ENCODE peak calls at places on chromosomes 3 and 15, in six cellular contexts. C is esophagus squamous epithelium, V is GM04504, G is Caki2, F is ovary, S is cardiac fibroblast. U is an unnamed sample.

GRCh38 chr15:78810377-78811123 is 714 bp downstream of the ADAMTS7 start:
- DNase-seq in C (no peak), V (no peak), G (no peak), F (peak), S (peak), U (no peak)

GRCh38 chr3:11136871-11137626 is 17.2 kb upstream of the HRH1 start:
- DNase-seq in C (no peak), V (peak), G (peak), F (peak), S (peak), U (peak)

GRCh38 chr15:73983211-73983727 is 8.8 kb downstream of the STOML1 start:
- DNase-seq in C (no peak), V (peak), G (peak), F (peak), S (peak), U (no peak)

GRCh38 chr15:41562258-41562657 is 3.2 kb downstream of the TYRO3 start:
- DNase-seq in C (no peak), V (no peak), G (no peak), F (no peak), S (no peak), U (no peak)

GRCh38 chr3:152026033-152026556 is 152.7 kb downstream of the SUCNR1 start:
- DNase-seq in C (no peak), V (peak), G (peak), F (no peak), S (peak), U (peak)

GRCh38 chr15:56732135-56732880 is 1.0 kb downstream of the ZNF280D start:
- DNase-seq in C (no peak), V (no peak), G (no peak), F (no peak), S (peak), U (peak)

GRCh38 chr3:101758224-101758623 is 20.8 kb upstream of the NXPE3 start:
- DNase-seq in C (no peak), V (no peak), G (no peak), F (no peak), S (no peak), U (no peak)

GRCh38 chr3:46097691-46098241 is 70.5 kb upstream of the XCR1 start:
- DNase-seq in C (no peak), V (no peak), G (no peak), F (no peak), S (peak), U (no peak)

GRCh38 chr15:36407647-36408046 is 171.8 kb upstream of the CDIN1 start:
- DNase-seq in C (no peak), V (peak), G (peak), F (no peak), S (peak), U (no peak)

GRCh38 chr3:95048564-95048963 is 985.7 kb downstream of the NSUN3 start:
- DNase-seq in C (no peak), V (no peak), G (no peak), F (no peak), S (no peak), U (no peak)

GRCh38 chr3:12484983-12485327 is 675 bp downstream of the TSEN2 start:
- DNase-seq in C (no peak), V (no peak), G (no peak), F (no peak), S (no peak), U (no peak)

GRCh38 chr15:94480289-94480834 is 249.0 kb downstream of the MCTP2 start:
- DNase-seq in C (no peak), V (no peak), G (no peak), F (no peak), S (no peak), U (no peak)

GRCh38 chr3:124999317-124999716 is 56.5 kb downstream of the HEG1 start:
- DNase-seq in C (no peak), V (no peak), G (no peak), F (no peak), S (no peak), U (no peak)

GRCh38 chr15:47688573-47689086 is 28.7 kb upstream of the SEMA6D start:
- DNase-seq in C (no peak), V (peak), G (no peak), F (no peak), S (peak), U (no peak)

GRCh38 chr3:66797916-66798560 is 200.1 kb upstream of the KBTBD8 start:
- DNase-seq in C (no peak), V (peak), G (no peak), F (no peak), S (peak), U (no peak)

GRCh38 chr3:186530415-186530814 is 13.8 kb downstream of the CRYGS start:
- DNase-seq in C (no peak), V (no peak), G (no peak), F (no peak), S (no peak), U (no peak)

GRCh38 chr15:73926191-73927002 is at the start of gene LOXL1:
- DNase-seq in C (no peak), V (peak), G (peak), F (peak), S (peak), U (no peak)

GRCh38 chr3:182794806-182795369 is 1.6 kb downstream of the ATP11B start:
- DNase-seq in C (no peak), V (no peak), G (peak), F (no peak), S (peak), U (no peak)

GRCh38 chr15:61660579-61660978 is 399.7 kb downstream of the VPS13C start:
- DNase-seq in C (no peak), V (peak), G (no peak), F (no peak), S (peak), U (no peak)

GRCh38 chr15:90031231-90031791 is 30.2 kb downstream of the ZNF710 start:
- DNase-seq in C (no peak), V (peak), G (no peak), F (no peak), S (peak), U (peak)

GRCh38 chr3:25836579-25836978 is 46.7 kb downstream of the OXSM start:
- DNase-seq in C (no peak), V (no peak), G (no peak), F (no peak), S (no peak), U (no peak)

GRCh38 chr3:185322111-185322510 is 40.8 kb upstream of the MAP3K13 start:
- DNase-seq in C (no peak), V (no peak), G (no peak), F (no peak), S (no peak), U (no peak)

GRCh38 chr3:176505878-176506621 is 691.2 kb downstream of the TBL1XR1 start:
- DNase-seq in C (no peak), V (no peak), G (no peak), F (no peak), S (no peak), U (peak)

GRCh38 chr15:76973362-76973743 is 21.6 kb upstream of the PSTPIP1 start:
- DNase-seq in C (no peak), V (no peak), G (no peak), F (no peak), S (peak), U (peak)

GRCh38 chr3:127547761-127548605 is 42.5 kb downstream of the TPRA1 start:
- DNase-seq in C (no peak), V (peak), G (peak), F (peak), S (peak), U (peak)

GRCh38 chr15:38391186-38391585 is 62.7 kb upstream of the FAM98B start:
- DNase-seq in C (no peak), V (no peak), G (no peak), F (no peak), S (peak), U (no peak)

GRCh38 chr3:71464613-71465012 is 118.9 kb downstream of the FOXP1 start:
- DNase-seq in C (no peak), V (no peak), G (no peak), F (no peak), S (no peak), U (no peak)

GRCh38 chr3:62926494-62926893 is 51.3 kb upstream of the CADPS start:
- DNase-seq in C (no peak), V (no peak), G (no peak), F (no peak), S (no peak), U (no peak)

GRCh38 chr15:63504979-63505841 is 817 bp downstream of the USP3 start:
- DNase-seq in C (no peak), V (no peak), G (peak), F (peak), S (peak), U (peak)

GRCh38 chr3:170076715-170077238 is 39.0 kb downstream of the GPR160 start:
- DNase-seq in C (no peak), V (no peak), G (peak), F (no peak), S (peak), U (no peak)

GRCh38 chr3:50212502-50212901 is 7.4 kb downstream of the SLC38A3 start:
- DNase-seq in C (no peak), V (no peak), G (no peak), F (no peak), S (no peak), U (no peak)

GRCh38 chr15:36737430-36737891 is 158.0 kb downstream of the CDIN1 start:
- DNase-seq in C (no peak), V (peak), G (peak), F (no peak), S (peak), U (no peak)

GRCh38 chr3:57559526-57559925 is 3.5 kb downstream of the PDE12 start:
- DNase-seq in C (no peak), V (no peak), G (no peak), F (no peak), S (peak), U (no peak)

GRCh38 chr3:24222165-24222805 is 272.4 kb downstream of the THRB start:
- DNase-seq in C (no peak), V (no peak), G (no peak), F (no peak), S (peak), U (no peak)

GRCh38 chr3:114216186-114216970 is 21.0 kb downstream of the ZNF80 start:
- DNase-seq in C (no peak), V (no peak), G (peak), F (no peak), S (peak), U (no peak)